ENCODE peak calls at places on chromosomes 16 and 17, in seven cellular contexts. One of them, this sample, is unnamed.

GRCh38 chr16:75341934-75342811 is 90.7 kb upstream of the BCAR1 start:
- DNase-seq in T-cell: no peak
- DNase-seq in GM20000: no peak
- DNase-seq in activated naive CD8-positive, alpha-beta T cell treated with anti-CD3 and anti-CD28 coated beads, Interleukin-2, amount 50 U/mL, for 24 hours: no peak
- DNase-seq in GOT3: no peak
- DNase-seq in sciatic nerve: no peak
- DNase-seq in hepatic stellate cell: peak; percentile 27
- DNase-seq in this sample: no peak

GRCh38 chr17:50501054-50501453 is 7.2 kb upstream of the MYCBPAP start:
- DNase-seq in sciatic nerve: no peak
- DNase-seq in activated naive CD8-positive, alpha-beta T cell treated with anti-CD3 and anti-CD28 coated beads, Interleukin-2, amount 50 U/mL, for 24 hours: peak; percentile 47
- DNase-seq in T-cell: no peak
- DNase-seq in hepatic stellate cell: no peak
- DNase-seq in GM20000: no peak
- DNase-seq in GOT3: no peak
- DNase-seq in this sample: no peak

GRCh38 chr16:83046664-83047063 is 419.9 kb downstream of the CDH13 start:
- DNase-seq in T-cell: no peak
- DNase-seq in activated naive CD8-positive, alpha-beta T cell treated with anti-CD3 and anti-CD28 coated beads, Interleukin-2, amount 50 U/mL, for 24 hours: no peak
- DNase-seq in GM20000: no peak
- DNase-seq in GOT3: no peak
- DNase-seq in sciatic nerve: no peak
- DNase-seq in hepatic stellate cell: no peak
- DNase-seq in this sample: no peak

GRCh38 chr16:14389359-14389758 is 240.7 kb downstream of the PARN start:
- DNase-seq in GM20000: no peak
- DNase-seq in activated naive CD8-positive, alpha-beta T cell treated with anti-CD3 and anti-CD28 coated beads, Interleukin-2, amount 50 U/mL, for 24 hours: no peak
- DNase-seq in hepatic stellate cell: no peak
- DNase-seq in T-cell: no peak
- DNase-seq in GOT3: no peak
- DNase-seq in sciatic nerve: no peak
- DNase-seq in this sample: no peak

GRCh38 chr16:57270221-57271062 is 14.0 kb downstream of the PLLP start:
- DNase-seq in sciatic nerve: no peak
- DNase-seq in T-cell: no peak
- DNase-seq in GM20000: no peak
- DNase-seq in activated naive CD8-positive, alpha-beta T cell treated with anti-CD3 and anti-CD28 coated beads, Interleukin-2, amount 50 U/mL, for 24 hours: no peak
- DNase-seq in GOT3: no peak
- DNase-seq in hepatic stellate cell: no peak
- DNase-seq in this sample: no peak

GRCh38 chr16:83715217-83715920 is 92.4 kb upstream of the HSBP1 start:
- DNase-seq in hepatic stellate cell: no peak
- DNase-seq in activated naive CD8-positive, alpha-beta T cell treated with anti-CD3 and anti-CD28 coated beads, Interleukin-2, amount 50 U/mL, for 24 hours: no peak
- DNase-seq in sciatic nerve: no peak
- DNase-seq in GM20000: no peak
- DNase-seq in GOT3: no peak
- DNase-seq in T-cell: no peak
- DNase-seq in this sample: peak; percentile 33

GRCh38 chr17:28722413-28723158 is 2.8 kb downstream of the RPL23A start:
- DNase-seq in GM20000: no peak
- DNase-seq in T-cell: no peak
- DNase-seq in activated naive CD8-positive, alpha-beta T cell treated with anti-CD3 and anti-CD28 coated beads, Interleukin-2, amount 50 U/mL, for 24 hours: no peak
- DNase-seq in hepatic stellate cell: no peak
- DNase-seq in sciatic nerve: no peak
- DNase-seq in GOT3: no peak
- DNase-seq in this sample: no peak

GRCh38 chr17:29146369-29146972 is 33.7 kb downstream of the MYO18A start:
- DNase-seq in hepatic stellate cell: no peak
- DNase-seq in sciatic nerve: no peak
- DNase-seq in activated naive CD8-positive, alpha-beta T cell treated with anti-CD3 and anti-CD28 coated beads, Interleukin-2, amount 50 U/mL, for 24 hours: no peak
- DNase-seq in GOT3: no peak
- DNase-seq in GM20000: no peak
- DNase-seq in T-cell: no peak
- DNase-seq in this sample: no peak

GRCh38 chr17:49873466-49873865 is 25.6 kb upstream of the TAC4 start:
- DNase-seq in hepatic stellate cell: no peak
- DNase-seq in GM20000: no peak
- DNase-seq in sciatic nerve: no peak
- DNase-seq in activated naive CD8-positive, alpha-beta T cell treated with anti-CD3 and anti-CD28 coated beads, Interleukin-2, amount 50 U/mL, for 24 hours: no peak
- DNase-seq in GOT3: no peak
- DNase-seq in T-cell: no peak
- DNase-seq in this sample: no peak

GRCh38 chr17:41975099-41976083 is 8.8 kb downstream of the CNP start:
- DNase-seq in hepatic stellate cell: no peak
- DNase-seq in GM20000: no peak
- DNase-seq in GOT3: no peak
- DNase-seq in sciatic nerve: no peak
- DNase-seq in T-cell: no peak
- DNase-seq in activated naive CD8-positive, alpha-beta T cell treated with anti-CD3 and anti-CD28 coated beads, Interleukin-2, amount 50 U/mL, for 24 hours: no peak
- DNase-seq in this sample: no peak

GRCh38 chr17:32912218-32912897 is 15.6 kb upstream of the TMEM98 start:
- DNase-seq in activated naive CD8-positive, alpha-beta T cell treated with anti-CD3 and anti-CD28 coated beads, Interleukin-2, amount 50 U/mL, for 24 hours: no peak
- DNase-seq in GOT3: peak; percentile 36
- DNase-seq in sciatic nerve: peak; percentile 62
- DNase-seq in hepatic stellate cell: peak; percentile 86
- DNase-seq in GM20000: no peak
- DNase-seq in T-cell: no peak
- DNase-seq in this sample: no peak

GRCh38 chr16:77359065-77359502 is 75.8 kb downstream of the ADAMTS18 start:
- DNase-seq in hepatic stellate cell: no peak
- DNase-seq in GM20000: no peak
- DNase-seq in T-cell: no peak
- DNase-seq in activated naive CD8-positive, alpha-beta T cell treated with anti-CD3 and anti-CD28 coated beads, Interleukin-2, amount 50 U/mL, for 24 hours: no peak
- DNase-seq in GOT3: no peak
- DNase-seq in sciatic nerve: no peak
- DNase-seq in this sample: no peak